ENCODE peak calls at places on chromosomes 1 and 21, in nine cellular contexts. One of them, this sample, is unnamed.

GRCh38 chr1:31501505-31501904 is 74.8 kb upstream of the TINAGL1 start:
- DNase-seq in HT1080: no peak
- DNase-seq in tibial nerve: no peak
- DNase-seq in mesenchymal stem cell: no peak
- DNase-seq in foreskin fibroblast: no peak
- DNase-seq in amniotic stem cell: no peak
- DNase-seq in left kidney: no peak
- DNase-seq in Calu3: no peak
- DNase-seq in NCI-H1694 treated with DMSO at 0.1 percent for 48 hours: no peak
- DNase-seq in this sample: no peak

GRCh38 chr1:221611930-221612777 is 129.7 kb downstream of the DUSP10 start:
- DNase-seq in HT1080: peak
- DNase-seq in tibial nerve: peak
- DNase-seq in mesenchymal stem cell: peak
- DNase-seq in foreskin fibroblast: peak
- DNase-seq in amniotic stem cell: peak
- DNase-seq in left kidney: no peak
- DNase-seq in Calu3: peak
- DNase-seq in NCI-H1694 treated with DMSO at 0.1 percent for 48 hours: no peak
- DNase-seq in this sample: no peak

GRCh38 chr1:23743287-23744052 is at the start of gene ELOA:
- DNase-seq in HT1080: peak
- DNase-seq in tibial nerve: peak
- DNase-seq in mesenchymal stem cell: peak
- DNase-seq in foreskin fibroblast: peak
- DNase-seq in amniotic stem cell: no peak
- DNase-seq in left kidney: peak
- DNase-seq in Calu3: peak
- DNase-seq in NCI-H1694 treated with DMSO at 0.1 percent for 48 hours: peak
- DNase-seq in this sample: peak

GRCh38 chr1:236142358-236143103 is at the start of gene GPR137B:
- DNase-seq in HT1080: peak
- DNase-seq in tibial nerve: no peak
- DNase-seq in mesenchymal stem cell: peak
- DNase-seq in foreskin fibroblast: peak
- DNase-seq in amniotic stem cell: peak
- DNase-seq in left kidney: peak
- DNase-seq in Calu3: peak
- DNase-seq in NCI-H1694 treated with DMSO at 0.1 percent for 48 hours: peak
- DNase-seq in this sample: peak

GRCh38 chr21:38921511-38922215 is 115.9 kb downstream of the ETS2 start:
- DNase-seq in HT1080: no peak
- DNase-seq in tibial nerve: no peak
- DNase-seq in mesenchymal stem cell: no peak
- DNase-seq in foreskin fibroblast: no peak
- DNase-seq in amniotic stem cell: no peak
- DNase-seq in left kidney: no peak
- DNase-seq in Calu3: no peak
- DNase-seq in NCI-H1694 treated with DMSO at 0.1 percent for 48 hours: no peak
- DNase-seq in this sample: no peak

GRCh38 chr1:89566761-89567174 is 42.1 kb downstream of the LRRC8B start:
- DNase-seq in HT1080: no peak
- DNase-seq in tibial nerve: peak
- DNase-seq in mesenchymal stem cell: peak
- DNase-seq in foreskin fibroblast: no peak
- DNase-seq in amniotic stem cell: no peak
- DNase-seq in left kidney: peak
- DNase-seq in Calu3: no peak
- DNase-seq in NCI-H1694 treated with DMSO at 0.1 percent for 48 hours: no peak
- DNase-seq in this sample: no peak

GRCh38 chr21:42744520-42745445 is 91.4 kb downstream of the PDE9A start:
- DNase-seq in HT1080: no peak
- DNase-seq in tibial nerve: no peak
- DNase-seq in mesenchymal stem cell: no peak
- DNase-seq in foreskin fibroblast: no peak
- DNase-seq in amniotic stem cell: no peak
- DNase-seq in left kidney: no peak
- DNase-seq in Calu3: no peak
- DNase-seq in NCI-H1694 treated with DMSO at 0.1 percent for 48 hours: no peak
- DNase-seq in this sample: no peak

GRCh38 chr1:153359241-153359640 is 1.6 kb downstream of the S100A9 start:
- DNase-seq in HT1080: no peak
- DNase-seq in tibial nerve: no peak
- DNase-seq in mesenchymal stem cell: no peak
- DNase-seq in foreskin fibroblast: no peak
- DNase-seq in amniotic stem cell: no peak
- DNase-seq in left kidney: no peak
- DNase-seq in Calu3: no peak
- DNase-seq in NCI-H1694 treated with DMSO at 0.1 percent for 48 hours: no peak
- DNase-seq in this sample: no peak

GRCh38 chr1:237527761-237528160 is 363.0 kb downstream of the ZP4 start:
- DNase-seq in HT1080: peak
- DNase-seq in tibial nerve: no peak
- DNase-seq in mesenchymal stem cell: no peak
- DNase-seq in foreskin fibroblast: no peak
- DNase-seq in amniotic stem cell: no peak
- DNase-seq in left kidney: no peak
- DNase-seq in Calu3: no peak
- DNase-seq in NCI-H1694 treated with DMSO at 0.1 percent for 48 hours: no peak
- DNase-seq in this sample: no peak

GRCh38 chr1:160724445-160725242 is 13.0 kb upstream of the CD48 start:
- DNase-seq in HT1080: peak
- DNase-seq in tibial nerve: no peak
- DNase-seq in mesenchymal stem cell: no peak
- DNase-seq in foreskin fibroblast: no peak
- DNase-seq in amniotic stem cell: no peak
- DNase-seq in left kidney: no peak
- DNase-seq in Calu3: no peak
- DNase-seq in NCI-H1694 treated with DMSO at 0.1 percent for 48 hours: no peak
- DNase-seq in this sample: no peak